ENCODE peak calls at places on chromosomes 1 and 21, in seven cellular contexts. V, D, P, R, N, Y and K are unnamed samples.

GRCh38 chr1:27418326-27418761 is 25.9 kb downstream of the GPR3 start:
- DNase-seq in V (no peak), D (peak), P (no peak), R (peak), N (no peak), Y (no peak), K (peak)

GRCh38 chr1:245840971-245841370 is 666.1 kb downstream of the SMYD3 start:
- DNase-seq in V (no peak), D (no peak), P (no peak), R (no peak), N (no peak), Y (no peak), K (no peak)

GRCh38 chr1:35691080-35691479 is 27.6 kb downstream of the C1orf216 start:
- DNase-seq in V (no peak), D (no peak), P (no peak), R (no peak), N (no peak), Y (no peak), K (no peak)

GRCh38 chr1:223836586-223836985 is 9.2 kb downstream of the TP53BP2 start:
- DNase-seq in V (no peak), D (no peak), P (peak), R (peak), N (no peak), Y (no peak), K (no peak)

GRCh38 chr1:71304125-71304524 is 223.3 kb upstream of the ZRANB2 start:
- DNase-seq in V (no peak), D (no peak), P (no peak), R (no peak), N (no peak), Y (no peak), K (no peak)

GRCh38 chr21:36700961-36701911 is 2.3 kb downstream of the SIM2 start:
- DNase-seq in V (no peak), D (no peak), P (no peak), R (peak), N (no peak), Y (no peak), K (no peak)

GRCh38 chr1:40625076-40625475 is 40.4 kb downstream of the RIMS3 start:
- DNase-seq in V (peak), D (no peak), P (no peak), R (peak), N (peak), Y (peak), K (no peak)

GRCh38 chr1:179175011-179175934 is 54.2 kb downstream of the ABL2 start:
- DNase-seq in V (no peak), D (no peak), P (peak), R (peak), N (no peak), Y (no peak), K (peak)

GRCh38 chr1:150212070-150212469 is 23.8 kb downstream of the ANP32E start:
- DNase-seq in V (no peak), D (no peak), P (no peak), R (no peak), N (no peak), Y (no peak), K (no peak)

GRCh38 chr1:89912073-89912472 is 82.8 kb upstream of the ZNF326 start:
- DNase-seq in V (no peak), D (no peak), P (no peak), R (no peak), N (no peak), Y (no peak), K (no peak)

GRCh38 chr1:39407496-39407888 is 83.9 kb upstream of the BMP8A start:
- DNase-seq in V (no peak), D (no peak), P (no peak), R (no peak), N (no peak), Y (no peak), K (no peak)
- H3K4me3 ChIP-seq in V (no peak), D (peak), P (peak), R (peak), N (peak), Y (peak), K (no peak)

GRCh38 chr1:180881806-180882509 is 30.7 kb upstream of the KIAA1614 start:
- DNase-seq in V (no peak), D (no peak), P (peak), R (peak), N (peak), Y (no peak), K (peak)
- TF ChIP-seq CTCF in V (peak), D (peak), P (peak), R (peak), N (peak), Y (peak), K (peak)

DNA sequence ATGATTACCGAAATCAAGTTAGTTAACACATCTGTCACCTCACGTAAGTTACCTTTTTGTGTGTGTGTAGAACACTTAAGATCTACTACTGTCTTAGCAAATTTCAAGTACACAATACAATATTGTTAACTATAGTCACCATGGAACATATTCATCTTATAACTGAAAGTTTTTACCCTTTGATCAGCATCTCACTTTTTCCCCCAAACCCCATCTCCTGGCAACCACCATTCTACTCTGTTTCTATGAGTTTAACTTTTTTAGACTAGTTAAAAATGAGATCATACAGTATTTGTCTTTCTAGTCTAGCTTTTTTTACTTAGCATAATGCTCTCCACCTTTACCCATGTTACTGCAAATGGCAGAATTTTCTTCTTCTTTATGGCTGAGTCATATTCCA is 124.7 kb downstream of the RABGAP1L start:
- DNase-seq in V (no peak), D (no peak), P (no peak), R (no peak), N (no peak), Y (no peak), K (no peak)
- H3K4me3 ChIP-seq in V (no peak), D (no peak), P (no peak), R (no peak), N (no peak), Y (no peak), K (no peak)

GRCh38 chr1:211352985-211353515 is 26.4 kb downstream of the TRAF5 start:
- DNase-seq in V (peak), D (no peak), P (no peak), R (peak), N (peak), Y (peak), K (no peak)
- TF ChIP-seq CTCF in V (peak), D (peak), P (peak), R (peak), N (peak), Y (peak), K (peak)

GRCh38 chr1:84020151-84020550 is 21.2 kb upstream of the TTLL7 start:
- DNase-seq in V (no peak), D (no peak), P (peak), R (peak), N (no peak), Y (no peak), K (no peak)

GRCh38 chr1:84013708-84014107 is 14.8 kb upstream of the TTLL7 start:
- DNase-seq in V (no peak), D (no peak), P (no peak), R (no peak), N (no peak), Y (no peak), K (no peak)

GRCh38 chr1:84021822-84022221 is 22.9 kb upstream of the TTLL7 start:
- DNase-seq in V (no peak), D (no peak), P (no peak), R (no peak), N (no peak), Y (no peak), K (no peak)

GRCh38 chr1:84019217-84019616 is 20.3 kb upstream of the TTLL7 start:
- DNase-seq in V (no peak), D (no peak), P (no peak), R (no peak), N (no peak), Y (no peak), K (no peak)
- H3K4me3 ChIP-seq in V (no peak), D (no peak), P (no peak), R (no peak), N (no peak), Y (no peak), K (no peak)

DNA sequence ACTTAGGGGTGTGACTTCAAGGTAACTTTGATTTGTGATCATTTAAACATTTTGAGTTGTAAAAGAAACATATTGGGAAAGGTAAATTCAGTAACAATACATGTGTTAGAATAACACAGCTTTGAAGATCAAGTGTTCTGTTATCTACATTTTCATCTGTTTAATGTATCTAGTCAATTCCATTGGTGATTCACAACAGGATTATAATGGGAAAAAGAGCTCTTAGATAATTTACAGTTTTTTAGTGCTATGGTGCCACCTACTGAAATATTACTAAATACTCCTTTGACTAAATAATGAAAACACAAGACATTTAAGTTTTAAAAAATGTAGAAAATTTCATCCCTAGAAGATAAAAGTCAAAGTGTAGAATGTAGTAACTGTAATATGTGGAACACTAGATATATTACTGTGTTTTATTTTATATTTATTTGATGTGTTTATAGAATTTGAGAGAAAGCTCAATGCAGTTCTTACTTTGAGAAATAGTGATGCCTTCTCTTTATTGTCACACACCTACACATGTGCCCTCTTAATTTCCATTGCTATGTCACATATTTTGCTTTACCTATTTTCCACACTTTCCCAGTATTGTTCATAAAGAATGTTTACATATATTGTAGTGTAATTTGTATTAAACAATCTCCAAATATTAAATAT is 47.4 kb downstream of the PTPRC start:
- DNase-seq in V (no peak), D (no peak), P (peak), R (peak), N (peak), Y (no peak), K (peak)
- TF ChIP-seq CTCF in V (no peak), D (no peak), P (peak), R (peak), N (peak), Y (no peak), K (peak)

DNA sequence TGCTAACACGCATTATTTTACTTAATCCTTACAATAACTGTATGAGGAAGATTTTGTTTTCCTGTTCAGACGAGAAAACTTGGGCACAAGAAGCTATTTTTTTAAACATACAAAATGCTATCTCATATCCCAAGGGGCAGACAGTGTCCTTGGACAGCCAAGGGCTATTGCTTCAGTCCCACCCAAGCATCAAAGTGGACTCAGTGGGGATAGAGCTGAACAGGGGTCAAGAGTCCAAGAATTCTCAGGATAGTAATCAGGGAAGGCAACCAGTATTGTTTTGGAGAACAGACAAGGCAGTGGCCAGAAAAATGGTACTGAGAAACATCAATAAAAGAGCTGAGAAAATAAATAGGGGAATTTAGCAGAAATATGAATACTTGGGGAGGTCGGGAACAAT is 465.7 kb downstream of the PLPP3 start:
- DNase-seq in V (no peak), D (no peak), P (no peak), R (no peak), N (no peak), Y (no peak), K (no peak)
- H3K4me3 ChIP-seq in V (no peak), D (no peak), P (no peak), R (no peak), N (no peak), Y (no peak), K (no peak)

GRCh38 chr1:153613406-153613805 is 469 bp upstream of the S100A16 start:
- DNase-seq in V (no peak), D (no peak), P (no peak), R (no peak), N (no peak), Y (no peak), K (no peak)

GRCh38 chr1:153614906-153615305 is 1.2 kb downstream of the S100A14 start:
- DNase-seq in V (no peak), D (no peak), P (no peak), R (no peak), N (no peak), Y (no peak), K (no peak)

GRCh38 chr1:153612755-153613331 is at the start of gene S100A16:
- DNase-seq in V (no peak), D (peak), P (peak), R (peak), N (no peak), Y (peak), K (peak)

GRCh38 chr1:153615406-153615805 is 719 bp downstream of the S100A14 start:
- DNase-seq in V (no peak), D (no peak), P (no peak), R (no peak), N (no peak), Y (no peak), K (no peak)

GRCh38 chr1:153614189-153614900 is 1.4 kb upstream of the S100A16 start:
- DNase-seq in V (no peak), D (no peak), P (no peak), R (no peak), N (no peak), Y (no peak), K (no peak)
- TF ChIP-seq CTCF in V (no peak), D (no peak), P (no peak), R (no peak), N (no peak), Y (no peak), K (peak)

GRCh38 chr1:15323989-15324866 is 77.2 kb downstream of the FHAD1 start:
- DNase-seq in V (no peak), D (no peak), P (no peak), R (no peak), N (no peak), Y (peak), K (peak)
- H3K4me3 ChIP-seq in V (no peak), D (no peak), P (no peak), R (peak), N (no peak), Y (no peak), K (no peak)